ENCODE peak calls at places on chromosomes 3 and 15, in nine cellular contexts. One of them, this sample, is unnamed. For H3K27me3, the result is how much of the 10 kb centered on the place peaks cover.

GRCh38 chr3:30970183-30970582 is 75.7 kb upstream of the GADL1 start:
- DNase-seq in HCT116: no peak
- DNase-seq in GM23248: peak
- DNase-seq in transverse colon: no peak
- DNase-seq in heart left ventricle: no peak
- DNase-seq in upper lobe of right lung: no peak
- DNase-seq in spleen: no peak
- DNase-seq in fibroblast of lung: no peak
- DNase-seq in suprapubic skin: no peak
- DNase-seq in this sample: no peak

GRCh38 chr15:100786901-100787566 is 92.6 kb upstream of the ALDH1A3 start:
- DNase-seq in HCT116: no peak
- DNase-seq in GM23248: no peak
- DNase-seq in transverse colon: no peak
- DNase-seq in heart left ventricle: peak
- DNase-seq in upper lobe of right lung: peak
- DNase-seq in spleen: no peak
- DNase-seq in fibroblast of lung: no peak
- DNase-seq in suprapubic skin: no peak
- DNase-seq in this sample: no peak

GRCh38 chr15:92075764-92076163 is 222.3 kb downstream of the SLCO3A1 start:
- DNase-seq in HCT116: no peak
- DNase-seq in GM23248: no peak
- DNase-seq in transverse colon: no peak
- DNase-seq in heart left ventricle: no peak
- DNase-seq in upper lobe of right lung: no peak
- DNase-seq in spleen: no peak
- DNase-seq in fibroblast of lung: no peak
- DNase-seq in suprapubic skin: no peak
- DNase-seq in this sample: no peak

GRCh38 chr3:197514786-197515090 is 41.0 kb downstream of the BDH1 start:
- DNase-seq in HCT116: no peak
- DNase-seq in GM23248: no peak
- DNase-seq in transverse colon: no peak
- DNase-seq in heart left ventricle: no peak
- DNase-seq in upper lobe of right lung: no peak
- DNase-seq in spleen: peak
- DNase-seq in fibroblast of lung: no peak
- DNase-seq in suprapubic skin: no peak
- DNase-seq in this sample: no peak

GRCh38 chr15:92091155-92091734 is 237.7 kb downstream of the SLCO3A1 start:
- DNase-seq in HCT116: peak
- DNase-seq in GM23248: peak
- DNase-seq in transverse colon: peak
- DNase-seq in heart left ventricle: no peak
- DNase-seq in upper lobe of right lung: peak
- DNase-seq in spleen: no peak
- DNase-seq in fibroblast of lung: peak
- DNase-seq in suprapubic skin: no peak
- DNase-seq in this sample: peak

GRCh38 chr15:31261266-31262142 is 65.1 kb upstream of the KLF13 start:
- DNase-seq in HCT116: no peak
- DNase-seq in GM23248: no peak
- DNase-seq in transverse colon: no peak
- DNase-seq in heart left ventricle: no peak
- DNase-seq in upper lobe of right lung: peak
- DNase-seq in spleen: peak
- DNase-seq in fibroblast of lung: no peak
- DNase-seq in suprapubic skin: peak
- DNase-seq in this sample: no peak

GRCh38 chr15:79455361-79455760 is 23.2 kb downstream of the MINAR1 start:
- DNase-seq in HCT116: no peak
- DNase-seq in GM23248: peak
- DNase-seq in transverse colon: no peak
- DNase-seq in heart left ventricle: no peak
- DNase-seq in upper lobe of right lung: no peak
- DNase-seq in spleen: no peak
- DNase-seq in fibroblast of lung: no peak
- DNase-seq in suprapubic skin: no peak
- DNase-seq in this sample: no peak

GRCh38 chr15:71761649-71762048 is 48.7 kb upstream of the NR2E3 start:
- DNase-seq in HCT116: peak
- DNase-seq in GM23248: peak
- DNase-seq in transverse colon: peak
- DNase-seq in heart left ventricle: peak
- DNase-seq in upper lobe of right lung: no peak
- DNase-seq in spleen: no peak
- DNase-seq in fibroblast of lung: peak
- DNase-seq in suprapubic skin: no peak
- DNase-seq in this sample: no peak

GRCh38 chr3:180282386-180282785 is 245.6 kb upstream of the PEX5L start:
- DNase-seq in HCT116: no peak
- DNase-seq in GM23248: no peak
- DNase-seq in transverse colon: no peak
- DNase-seq in heart left ventricle: no peak
- DNase-seq in upper lobe of right lung: no peak
- DNase-seq in spleen: no peak
- DNase-seq in fibroblast of lung: no peak
- DNase-seq in suprapubic skin: no peak
- DNase-seq in this sample: no peak

GRCh38 chr3:117898722-117899121 is 1135.9 kb downstream of the IGSF11 start:
- DNase-seq in HCT116: peak
- DNase-seq in GM23248: no peak
- DNase-seq in transverse colon: no peak
- DNase-seq in heart left ventricle: no peak
- DNase-seq in upper lobe of right lung: no peak
- DNase-seq in spleen: no peak
- DNase-seq in fibroblast of lung: peak
- DNase-seq in suprapubic skin: no peak
- DNase-seq in this sample: no peak

GRCh38 chr3:58567251-58567515 is 10.0 kb downstream of the FAM107A start:
- DNase-seq in HCT116: no peak
- DNase-seq in GM23248: no peak
- DNase-seq in transverse colon: no peak
- DNase-seq in heart left ventricle: no peak
- DNase-seq in upper lobe of right lung: peak
- DNase-seq in spleen: no peak
- DNase-seq in fibroblast of lung: no peak
- DNase-seq in suprapubic skin: no peak
- DNase-seq in this sample: no peak

GRCh38 chr3:110530902-110531301 is 540.7 kb upstream of the NECTIN3 start:
- DNase-seq in HCT116: no peak
- DNase-seq in GM23248: no peak
- DNase-seq in transverse colon: no peak
- DNase-seq in heart left ventricle: no peak
- DNase-seq in upper lobe of right lung: no peak
- DNase-seq in spleen: no peak
- DNase-seq in fibroblast of lung: no peak
- DNase-seq in suprapubic skin: no peak
- DNase-seq in this sample: no peak

GRCh38 chr15:89119489-89120478 is 31.5 kb downstream of the ABHD2 start:
- DNase-seq in HCT116: no peak
- DNase-seq in GM23248: peak
- DNase-seq in transverse colon: no peak
- DNase-seq in heart left ventricle: peak
- DNase-seq in upper lobe of right lung: no peak
- DNase-seq in spleen: no peak
- DNase-seq in fibroblast of lung: peak
- DNase-seq in suprapubic skin: no peak
- DNase-seq in this sample: no peak

GRCh38 chr15:89117790-89118189 is 29.5 kb downstream of the ABHD2 start:
- DNase-seq in HCT116: no peak
- DNase-seq in GM23248: no peak
- DNase-seq in transverse colon: no peak
- DNase-seq in heart left ventricle: no peak
- DNase-seq in upper lobe of right lung: no peak
- DNase-seq in spleen: no peak
- DNase-seq in fibroblast of lung: no peak
- DNase-seq in suprapubic skin: no peak
- DNase-seq in this sample: no peak

GRCh38 chr15:89121414-89121813 is 33.2 kb downstream of the ABHD2 start:
- DNase-seq in HCT116: no peak
- DNase-seq in GM23248: no peak
- DNase-seq in transverse colon: peak
- DNase-seq in heart left ventricle: no peak
- DNase-seq in upper lobe of right lung: no peak
- DNase-seq in spleen: no peak
- DNase-seq in fibroblast of lung: no peak
- DNase-seq in suprapubic skin: no peak
- DNase-seq in this sample: no peak

GRCh38 chr15:89116404-89116803 is 28.1 kb downstream of the ABHD2 start:
- DNase-seq in HCT116: no peak
- DNase-seq in GM23248: no peak
- DNase-seq in transverse colon: no peak
- DNase-seq in heart left ventricle: peak
- DNase-seq in upper lobe of right lung: no peak
- DNase-seq in spleen: no peak
- DNase-seq in fibroblast of lung: no peak
- DNase-seq in suprapubic skin: no peak
- DNase-seq in this sample: no peak

GRCh38 chr15:89118481-89118989 is 30.3 kb downstream of the ABHD2 start:
- DNase-seq in HCT116: no peak
- DNase-seq in GM23248: no peak
- DNase-seq in transverse colon: no peak
- DNase-seq in heart left ventricle: no peak
- DNase-seq in upper lobe of right lung: no peak
- DNase-seq in spleen: no peak
- DNase-seq in fibroblast of lung: no peak
- DNase-seq in suprapubic skin: no peak
- DNase-seq in this sample: no peak
- H3K27ac ChIP-seq in HCT116: no peak
- H3K27ac ChIP-seq in GM23248: no peak
- H3K27ac ChIP-seq in transverse colon: peak
- H3K27ac ChIP-seq in heart left ventricle: peak
- H3K27ac ChIP-seq in upper lobe of right lung: peak
- H3K27ac ChIP-seq in spleen: peak
- H3K27ac ChIP-seq in fibroblast of lung: no peak
- H3K27ac ChIP-seq in suprapubic skin: peak
- H3K27ac ChIP-seq in this sample: no peak

DNA sequence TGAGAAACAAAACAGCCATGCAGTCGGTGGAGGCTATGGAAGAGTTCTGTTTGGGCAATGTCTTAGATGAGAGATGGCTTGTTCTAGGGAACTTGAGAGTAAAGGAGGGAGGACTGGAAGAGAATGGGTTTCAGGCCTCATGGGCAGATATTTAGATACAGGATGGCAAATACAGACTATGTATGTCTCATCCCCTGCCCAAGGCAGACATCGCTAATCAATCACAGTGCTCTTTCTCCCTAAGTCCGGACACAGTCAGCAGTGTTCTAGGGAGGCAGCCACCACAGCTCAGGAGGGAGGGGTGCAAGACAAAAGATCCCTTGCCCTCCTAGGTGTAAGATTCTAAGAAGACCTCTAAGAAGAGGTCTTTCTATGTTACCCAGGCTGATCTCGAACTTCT is 159.3 kb upstream of the TLE3 start:
- DNase-seq in HCT116: no peak
- DNase-seq in GM23248: no peak
- DNase-seq in transverse colon: no peak
- DNase-seq in heart left ventricle: no peak
- DNase-seq in upper lobe of right lung: no peak
- DNase-seq in spleen: peak
- DNase-seq in fibroblast of lung: no peak
- DNase-seq in suprapubic skin: no peak
- DNase-seq in this sample: no peak
- H3K27me3 ChIP-seq in HCT116: under half
- H3K27me3 ChIP-seq in GM23248: under half
- H3K27me3 ChIP-seq in transverse colon: under half
- H3K27me3 ChIP-seq in heart left ventricle: under half
- H3K27me3 ChIP-seq in upper lobe of right lung: under half
- H3K27me3 ChIP-seq in spleen: under half
- H3K27me3 ChIP-seq in fibroblast of lung: under half
- H3K27me3 ChIP-seq in suprapubic skin: under half
- H3K27me3 ChIP-seq in this sample: under half

GRCh38 chr3:78665776-78666457 is 1101.9 kb downstream of the ROBO1 start:
- DNase-seq in HCT116: no peak
- DNase-seq in GM23248: no peak
- DNase-seq in transverse colon: no peak
- DNase-seq in heart left ventricle: no peak
- DNase-seq in upper lobe of right lung: no peak
- DNase-seq in spleen: peak
- DNase-seq in fibroblast of lung: no peak
- DNase-seq in suprapubic skin: no peak
- DNase-seq in this sample: no peak

GRCh38 chr3:78670087-78670486 is 1097.7 kb downstream of the ROBO1 start:
- DNase-seq in HCT116: no peak
- DNase-seq in GM23248: no peak
- DNase-seq in transverse colon: no peak
- DNase-seq in heart left ventricle: no peak
- DNase-seq in upper lobe of right lung: no peak
- DNase-seq in spleen: no peak
- DNase-seq in fibroblast of lung: no peak
- DNase-seq in suprapubic skin: no peak
- DNase-seq in this sample: no peak

GRCh38 chr3:78666458-78666800 is 1101.4 kb downstream of the ROBO1 start:
- DNase-seq in HCT116: no peak
- DNase-seq in GM23248: peak
- DNase-seq in transverse colon: no peak
- DNase-seq in heart left ventricle: no peak
- DNase-seq in upper lobe of right lung: no peak
- DNase-seq in spleen: no peak
- DNase-seq in fibroblast of lung: peak
- DNase-seq in suprapubic skin: no peak
- DNase-seq in this sample: no peak

GRCh38 chr3:78668302-78668701 is 1099.5 kb downstream of the ROBO1 start:
- DNase-seq in HCT116: no peak
- DNase-seq in GM23248: no peak
- DNase-seq in transverse colon: no peak
- DNase-seq in heart left ventricle: no peak
- DNase-seq in upper lobe of right lung: no peak
- DNase-seq in spleen: no peak
- DNase-seq in fibroblast of lung: no peak
- DNase-seq in suprapubic skin: no peak
- DNase-seq in this sample: no peak
- H3K27ac ChIP-seq in HCT116: no peak
- H3K27ac ChIP-seq in GM23248: no peak
- H3K27ac ChIP-seq in transverse colon: no peak
- H3K27ac ChIP-seq in heart left ventricle: no peak
- H3K27ac ChIP-seq in upper lobe of right lung: no peak
- H3K27ac ChIP-seq in spleen: no peak
- H3K27ac ChIP-seq in fibroblast of lung: no peak
- H3K27ac ChIP-seq in suprapubic skin: no peak
- H3K27ac ChIP-seq in this sample: no peak

DNA sequence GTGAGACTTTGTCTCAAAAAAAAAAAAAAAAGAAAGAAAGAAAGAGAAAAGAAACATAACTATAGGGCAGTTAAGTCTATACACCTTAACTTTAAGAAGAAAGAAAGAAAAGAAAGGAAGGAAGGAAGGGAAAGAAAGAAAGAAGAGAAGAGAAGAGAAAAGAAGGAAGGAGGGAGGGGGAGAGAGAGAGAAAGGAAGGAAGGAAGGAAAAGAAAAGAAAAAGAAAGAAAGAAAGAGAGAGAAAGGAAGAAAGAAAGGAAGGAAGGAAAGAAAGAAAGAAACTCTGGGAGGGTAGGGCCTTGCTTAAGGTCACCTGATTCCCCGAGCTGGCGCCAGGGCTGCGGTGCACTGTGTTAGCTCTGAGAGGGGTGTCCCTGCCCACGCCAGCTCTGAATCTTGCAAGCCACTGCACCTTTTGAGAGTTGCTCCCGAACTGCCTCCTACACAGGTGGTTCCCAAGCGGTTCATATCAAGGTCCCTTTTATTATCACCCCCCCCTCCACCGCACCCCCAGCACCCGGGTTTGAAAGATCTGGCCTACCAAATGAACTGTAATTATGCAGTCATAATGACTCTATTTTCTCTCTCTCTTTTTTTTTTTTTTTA is 39.2 kb upstream of the VPS8 start:
- DNase-seq in HCT116: no peak
- DNase-seq in GM23248: no peak
- DNase-seq in transverse colon: no peak
- DNase-seq in heart left ventricle: no peak
- DNase-seq in upper lobe of right lung: no peak
- DNase-seq in spleen: peak
- DNase-seq in fibroblast of lung: no peak
- DNase-seq in suprapubic skin: no peak
- DNase-seq in this sample: no peak
- H3K27me3 ChIP-seq in HCT116: under half
- H3K27me3 ChIP-seq in GM23248: under half
- H3K27me3 ChIP-seq in transverse colon: under half
- H3K27me3 ChIP-seq in heart left ventricle: under half
- H3K27me3 ChIP-seq in upper lobe of right lung: under half
- H3K27me3 ChIP-seq in spleen: under half
- H3K27me3 ChIP-seq in fibroblast of lung: under half
- H3K27me3 ChIP-seq in suprapubic skin: under half
- H3K27me3 ChIP-seq in this sample: under half